ENCODE peak calls at places on chromosomes 11 and 22, in nine cellular contexts. One of them, this sample, is unnamed.

GRCh38 chr22:23266780-23267179 is 86.5 kb downstream of the BCR start:
- DNase-seq in stimulated activated CD4-positive, alpha-beta T cell treated with anti-CD3 and anti-CD28 coated beads, Interleukin-4, amount 100 ng/mL, for 4 hours: no peak
- DNase-seq in fibroblast of mammary gland: no peak
- DNase-seq in T-helper 9 cell: no peak
- DNase-seq in RCC 7860: no peak
- DNase-seq in nephron progenitor cell: no peak
- DNase-seq in Panc1: no peak
- DNase-seq in RWPE1: no peak
- DNase-seq in hepatic stellate cell: no peak
- DNase-seq in this sample: no peak

GRCh38 chr11:32960553-32961164 is 55.0 kb upstream of the DEPDC7 start:
- DNase-seq in nephron progenitor cell: no peak
- DNase-seq in hepatic stellate cell: peak; percentile 5
- DNase-seq in RCC 7860: peak; percentile 28
- DNase-seq in fibroblast of mammary gland: peak; percentile 68
- DNase-seq in stimulated activated CD4-positive, alpha-beta T cell treated with anti-CD3 and anti-CD28 coated beads, Interleukin-4, amount 100 ng/mL, for 4 hours: no peak
- DNase-seq in RWPE1: peak; percentile 26
- DNase-seq in T-helper 9 cell: no peak
- DNase-seq in Panc1: peak; percentile 24
- DNase-seq in this sample: no peak

GRCh38 chr11:11265994-11266606 is 87.0 kb downstream of the CSNK2A3 start:
- DNase-seq in hepatic stellate cell: peak; percentile 30
- DNase-seq in Panc1: peak; percentile 28
- DNase-seq in RWPE1: peak; percentile 67
- DNase-seq in fibroblast of mammary gland: peak; percentile 14
- DNase-seq in RCC 7860: no peak
- DNase-seq in stimulated activated CD4-positive, alpha-beta T cell treated with anti-CD3 and anti-CD28 coated beads, Interleukin-4, amount 100 ng/mL, for 4 hours: peak; percentile 29
- DNase-seq in T-helper 9 cell: peak; percentile 58
- DNase-seq in nephron progenitor cell: peak; percentile 67
- DNase-seq in this sample: peak; percentile 78

GRCh38 chr11:45503311-45503710 is 162.1 kb downstream of the CHST1 start:
- DNase-seq in nephron progenitor cell: no peak
- DNase-seq in hepatic stellate cell: no peak
- DNase-seq in fibroblast of mammary gland: no peak
- DNase-seq in stimulated activated CD4-positive, alpha-beta T cell treated with anti-CD3 and anti-CD28 coated beads, Interleukin-4, amount 100 ng/mL, for 4 hours: no peak
- DNase-seq in RCC 7860: no peak
- DNase-seq in RWPE1: no peak
- DNase-seq in T-helper 9 cell: no peak
- DNase-seq in Panc1: no peak
- DNase-seq in this sample: no peak

GRCh38 chr22:37547249-37547741 is 13.0 kb upstream of the CDC42EP1 start:
- DNase-seq in nephron progenitor cell: no peak
- DNase-seq in RWPE1: no peak
- DNase-seq in RCC 7860: no peak
- DNase-seq in Panc1: no peak
- DNase-seq in stimulated activated CD4-positive, alpha-beta T cell treated with anti-CD3 and anti-CD28 coated beads, Interleukin-4, amount 100 ng/mL, for 4 hours: no peak
- DNase-seq in hepatic stellate cell: no peak
- DNase-seq in T-helper 9 cell: no peak
- DNase-seq in fibroblast of mammary gland: no peak
- DNase-seq in this sample: no peak

GRCh38 chr11:2641623-2642022 is 58.2 kb downstream of the KCNQ1OT1 start:
- DNase-seq in nephron progenitor cell: no peak
- DNase-seq in Panc1: no peak
- DNase-seq in T-helper 9 cell: no peak
- DNase-seq in stimulated activated CD4-positive, alpha-beta T cell treated with anti-CD3 and anti-CD28 coated beads, Interleukin-4, amount 100 ng/mL, for 4 hours: no peak
- DNase-seq in hepatic stellate cell: no peak
- DNase-seq in RWPE1: no peak
- DNase-seq in RCC 7860: no peak
- DNase-seq in fibroblast of mammary gland: no peak
- DNase-seq in this sample: no peak

GRCh38 chr22:30397656-30398635 is 1.1 kb downstream of the SEC14L2 start:
- DNase-seq in hepatic stellate cell: no peak
- DNase-seq in T-helper 9 cell: no peak
- DNase-seq in RCC 7860: no peak
- DNase-seq in fibroblast of mammary gland: no peak
- DNase-seq in stimulated activated CD4-positive, alpha-beta T cell treated with anti-CD3 and anti-CD28 coated beads, Interleukin-4, amount 100 ng/mL, for 4 hours: no peak
- DNase-seq in Panc1: no peak
- DNase-seq in RWPE1: no peak
- DNase-seq in nephron progenitor cell: no peak
- DNase-seq in this sample: no peak

GRCh38 chr11:101692980-101693379 is 109.2 kb upstream of the TRPC6 start:
- DNase-seq in stimulated activated CD4-positive, alpha-beta T cell treated with anti-CD3 and anti-CD28 coated beads, Interleukin-4, amount 100 ng/mL, for 4 hours: no peak
- DNase-seq in nephron progenitor cell: no peak
- DNase-seq in fibroblast of mammary gland: no peak
- DNase-seq in RWPE1: no peak
- DNase-seq in Panc1: no peak
- DNase-seq in hepatic stellate cell: no peak
- DNase-seq in T-helper 9 cell: no peak
- DNase-seq in RCC 7860: no peak
- DNase-seq in this sample: no peak